ENCODE peak calls at places on chromosomes 2 and 18, in eight cellular contexts. S, E, O, R, A, G, L and B are unnamed samples.

GRCh38 chr18:49055787-49056186 is 105.0 kb upstream of the SMAD7 start:
- DNase-seq in R (no peak), A (no peak), L (no peak), E (peak), O (peak), G (peak), S (peak), B (peak)

GRCh38 chr2:85433511-85434089 is 15.1 kb downstream of the SH2D6 start:
- DNase-seq in R (peak), S (peak), G (peak), L (no peak), O (peak), E (no peak), A (no peak), B (no peak)

GRCh38 chr2:71813801-71814470 is 333.7 kb downstream of the CYP26B1 start:
- DNase-seq in A (no peak), E (no peak), O (no peak), S (no peak), L (no peak), R (no peak), G (no peak), B (no peak)

GRCh38 chr2:127096718-127097470 is 10.1 kb downstream of the BIN1 start:
- DNase-seq in O (no peak), L (no peak), E (peak), S (no peak), A (no peak), G (no peak), R (no peak), B (no peak)

GRCh38 chr18:24402209-24402785 is 4.7 kb upstream of the OSBPL1A start:
- DNase-seq in O (no peak), G (no peak), R (no peak), S (no peak), L (no peak), A (no peak), E (no peak), B (no peak)

GRCh38 chr2:16725549-16725948 is 59.9 kb upstream of the CYRIA start:
- DNase-seq in E (no peak), R (no peak), L (no peak), O (no peak), G (no peak), S (no peak), A (no peak), B (no peak)

GRCh38 chr2:21165350-21165749 is 41.6 kb downstream of the TDRD15 start:
- DNase-seq in A (no peak), L (no peak), S (peak), G (no peak), R (no peak), O (no peak), E (no peak), B (no peak)

GRCh38 chr2:101420623-101421022 is 33.3 kb upstream of the CREG2 start:
- DNase-seq in A (no peak), R (no peak), S (peak), E (no peak), G (no peak), L (no peak), O (no peak), B (no peak)

GRCh38 chr2:163213699-163214098 is 375.1 kb upstream of the KCNH7 start:
- DNase-seq in O (no peak), A (no peak), E (no peak), L (no peak), S (peak), R (no peak), G (peak), B (no peak)

GRCh38 chr2:36452279-36452678 is 96.7 kb downstream of the CRIM1 start:
- DNase-seq in E (no peak), A (no peak), L (no peak), S (peak), G (no peak), O (no peak), R (no peak), B (no peak)

GRCh38 chr2:217953011-217953481 is 49.7 kb downstream of the TNS1 start:
- DNase-seq in O (peak), R (no peak), A (no peak), G (no peak), E (no peak), L (no peak), S (peak), B (no peak)

GRCh38 chr18:39513187-39513586 is 1947.6 kb upstream of the CELF4 start:
- DNase-seq in L (no peak), O (no peak), A (no peak), S (peak), E (no peak), R (no peak), G (no peak), B (no peak)

GRCh38 chr2:190947711-190948251 is 66.2 kb downstream of the STAT1 start:
- DNase-seq in S (peak), O (no peak), E (no peak), A (peak), R (peak), L (no peak), G (no peak), B (peak)
- H3K4me3 ChIP-seq in S (peak), O (peak), E (no peak), A (peak), R (no peak), L (no peak), G (no peak), B (no peak)

DNA sequence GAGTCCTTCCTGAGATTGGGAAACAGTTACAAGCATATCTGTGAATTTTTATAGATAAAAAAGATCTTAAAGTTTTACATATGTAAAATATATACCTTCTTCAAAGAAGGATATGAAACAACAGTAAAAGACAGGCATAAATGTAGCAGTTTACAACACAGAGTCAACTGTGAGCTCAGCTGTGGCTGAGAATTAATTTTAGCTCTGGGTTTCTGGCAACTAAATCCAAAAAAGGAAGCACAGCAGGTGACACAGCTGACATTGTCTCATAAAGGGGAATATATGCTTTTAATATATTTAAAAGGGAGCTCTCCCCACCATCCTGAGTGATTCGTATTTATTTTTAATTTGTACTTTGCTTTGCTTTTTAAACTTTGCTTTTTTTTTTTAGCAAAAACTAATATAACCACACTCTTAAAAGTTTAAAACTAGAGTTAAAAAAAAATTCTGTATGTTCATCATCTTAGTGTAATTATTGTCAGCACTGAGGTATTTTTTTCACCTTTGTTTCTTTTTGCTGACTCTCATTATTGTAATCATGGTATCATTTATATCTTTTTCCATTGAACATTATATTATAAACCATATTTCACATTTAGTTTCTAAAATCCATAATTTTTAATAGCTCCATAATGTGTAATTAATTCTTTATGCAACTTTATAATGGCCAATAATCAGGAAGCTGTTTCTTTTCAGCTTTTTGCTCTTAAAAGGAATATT is 6.7 kb downstream of the TUBB6 start:
- DNase-seq in O (no peak), S (no peak), G (no peak), E (no peak), R (no peak), A (no peak), L (no peak), B (no peak)
- H3K4me3 ChIP-seq in O (no peak), S (no peak), G (no peak), E (no peak), R (no peak), A (no peak), L (no peak), B (no peak)

GRCh38 chr2:88069117-88069516 is 1.5 kb downstream of the SMYD1 start:
- DNase-seq in S (no peak), E (no peak), L (no peak), A (no peak), R (no peak), G (no peak), O (no peak), B (no peak)
- H3K4me3 ChIP-seq in S (no peak), E (no peak), L (no peak), A (no peak), R (no peak), G (no peak), O (no peak), B (no peak)

DNA sequence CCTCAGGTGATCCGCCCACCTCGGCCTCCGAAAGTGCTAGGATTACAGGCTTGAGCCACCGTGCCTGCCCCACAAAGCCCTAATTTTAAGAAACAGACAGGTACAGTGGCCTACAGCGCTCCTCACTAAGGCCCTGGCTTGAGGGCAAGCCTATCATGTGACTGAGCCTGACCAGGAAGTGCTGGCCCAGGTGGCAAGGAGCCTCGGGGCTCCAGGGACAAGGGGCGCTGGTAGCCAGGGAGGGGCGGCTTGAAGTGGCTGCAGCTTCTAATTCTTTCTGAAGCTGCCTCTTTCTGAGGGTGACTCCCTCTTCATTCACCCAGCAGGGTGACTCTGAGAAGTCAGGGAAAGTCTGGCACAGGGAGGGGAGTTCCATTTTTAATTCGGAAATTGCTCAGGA is 115.8 kb downstream of the FAM210A start:
- DNase-seq in R (no peak), E (no peak), G (no peak), S (no peak), O (no peak), A (no peak), L (no peak), B (no peak)
- H3K4me3 ChIP-seq in R (no peak), E (no peak), G (no peak), S (no peak), O (peak), A (no peak), L (no peak), B (no peak)

GRCh38 chr2:113116100-113116958 is 11.1 kb upstream of the IL1RN start:
- DNase-seq in E (no peak), G (no peak), L (no peak), S (no peak), O (no peak), R (no peak), A (no peak), B (peak)
- H3K4me3 ChIP-seq in E (no peak), G (no peak), L (no peak), S (no peak), O (no peak), R (no peak), A (no peak), B (no peak)

GRCh38 chr2:100178864-100179263 is 36.5 kb upstream of the AFF3 start:
- DNase-seq in S (no peak), E (no peak), G (no peak), L (no peak), R (no peak), A (no peak), O (no peak), B (no peak)
- H3K4me3 ChIP-seq in S (no peak), E (no peak), G (no peak), L (no peak), R (no peak), A (no peak), O (no peak), B (no peak)

DNA sequence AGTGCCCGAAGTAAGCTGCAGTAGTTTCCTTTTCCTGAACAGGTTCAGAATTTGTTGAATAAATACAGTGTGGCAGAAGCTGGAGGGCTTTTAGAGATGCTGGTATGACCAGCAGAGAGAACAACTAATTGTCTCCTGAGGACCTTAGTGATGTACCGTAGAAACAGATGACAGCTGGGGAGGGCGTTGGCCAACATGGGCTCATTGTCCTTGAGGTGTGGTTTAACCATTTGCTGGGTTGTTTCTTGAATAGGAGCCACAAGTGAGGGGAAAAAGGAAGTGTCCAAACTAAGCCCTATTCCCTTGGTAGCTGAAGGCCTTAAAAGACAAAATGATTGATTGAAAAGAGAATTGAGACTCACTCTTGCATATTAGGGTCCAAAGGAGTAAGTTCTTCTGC is 11.7 kb upstream of the FAM228A start:
- DNase-seq in A (no peak), O (no peak), E (no peak), R (no peak), L (no peak), S (no peak), G (no peak), B (no peak)
- H3K4me3 ChIP-seq in A (no peak), O (no peak), E (no peak), R (no peak), L (no peak), S (no peak), G (no peak), B (no peak)

GRCh38 chr2:142176941-142177340 is 46.1 kb upstream of the LRP1B start:
- DNase-seq in L (no peak), R (no peak), G (no peak), E (no peak), O (no peak), A (no peak), S (no peak), B (no peak)
- H3K4me3 ChIP-seq in L (no peak), R (no peak), G (no peak), E (no peak), O (no peak), A (no peak), S (no peak), B (no peak)

GRCh38 chr2:96536445-96537065 is at the start of gene ARID5A:
- DNase-seq in A (peak), S (peak), R (no peak), L (peak), E (peak), G (no peak), O (peak), B (peak)

GRCh38 chr2:96538487-96539214 is 2.1 kb downstream of the ARID5A start:
- DNase-seq in S (peak), E (peak), O (peak), L (peak), A (no peak), R (no peak), G (no peak), B (peak)

GRCh38 chr2:96537066-96537733 is 648 bp downstream of the ARID5A start:
- DNase-seq in L (no peak), S (peak), G (no peak), A (no peak), E (peak), R (no peak), O (peak), B (peak)

GRCh38 chr2:96539215-96539920 is 2.8 kb downstream of the ARID5A start:
- DNase-seq in E (peak), L (no peak), O (no peak), A (no peak), S (no peak), G (no peak), R (no peak), B (no peak)

DNA sequence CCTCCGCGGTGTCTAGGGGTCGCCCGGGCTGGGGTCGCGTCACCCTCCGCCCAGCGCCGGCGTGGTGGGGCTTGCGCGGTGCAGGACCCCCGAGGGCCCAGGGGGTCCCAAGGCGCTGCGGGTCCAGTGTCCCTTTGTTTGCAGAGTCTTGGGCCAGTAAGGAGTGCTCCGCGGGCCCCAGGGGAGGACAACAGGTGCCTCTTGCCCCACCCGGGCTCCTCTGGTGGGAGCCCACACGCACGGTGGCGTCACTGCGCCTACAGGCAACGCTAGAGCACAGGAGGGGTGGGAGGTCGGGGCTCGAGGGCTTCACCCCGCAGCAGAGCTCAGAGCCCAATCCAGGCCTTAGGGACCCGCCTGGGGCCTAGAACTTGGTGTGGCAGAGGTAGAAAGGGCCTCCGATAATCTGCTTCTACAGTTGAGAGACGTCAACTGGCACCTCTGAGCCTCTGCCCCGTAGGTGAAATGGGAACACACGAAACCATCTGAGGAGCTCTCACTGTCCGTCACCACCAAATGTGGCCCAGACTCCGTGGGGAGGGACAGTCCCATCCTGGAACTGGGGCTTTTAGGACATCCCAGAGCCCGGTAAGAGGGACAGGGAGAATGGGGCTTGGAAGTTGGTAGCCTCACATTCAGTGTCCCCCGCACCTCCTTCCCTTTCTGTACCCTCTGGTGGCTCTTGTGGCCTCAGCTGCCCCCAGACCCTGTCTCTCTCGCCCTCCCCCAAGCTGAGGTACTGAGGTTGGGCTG is 1.4 kb downstream of the ARID5A start:
- DNase-seq in A (no peak), R (no peak), G (no peak), E (peak), L (no peak), O (no peak), S (no peak), B (no peak)
- H3K4me3 ChIP-seq in A (peak), R (peak), G (peak), E (peak), L (peak), O (peak), S (peak), B (peak)